ENCODE peak calls at places on chromosome 6, in four cellular contexts. B is GM12891, I is K562, N is GM12878. P is an unnamed sample.

GRCh38 chr6:164039954-164040375 is 625.4 kb downstream of the QKI start:
- DNase-seq in B (no peak), N (no peak), I (peak), P (no peak)

GRCh38 chr6:85361643-85362014 is 88.3 kb upstream of the NT5E start:
- DNase-seq in B (no peak), N (no peak), I (no peak), P (no peak)

GRCh38 chr6:137995371-137995770 is 111.8 kb downstream of the PERP start:
- DNase-seq in N (no peak), B (no peak), I (no peak), P (no peak)

GRCh38 chr6:133241088-133241900 is at the start of gene EYA4:
- DNase-seq in I (no peak), B (no peak), N (no peak), P (no peak)

GRCh38 chr6:145813285-145814034 is 1.1 kb downstream of the FBXO30 start:
- DNase-seq in N (no peak), I (no peak), B (no peak), P (peak)

GRCh38 chr6:26223677-26224546 is 136.7 kb downstream of the HFE start:
- DNase-seq in I (no peak), N (peak), B (no peak), P (no peak)

GRCh38 chr6:143060806-143061596 is at the start of gene AIG1:
- DNase-seq in I (peak), N (no peak), B (no peak), P (peak)

GRCh38 chr6:170464524-170464979 is 88.6 kb downstream of the PSMB1 start:
- DNase-seq in B (no peak), I (no peak), N (peak), P (no peak)

GRCh38 chr6:87297115-87297514 is 25.3 kb upstream of the SMIM8 start:
- DNase-seq in N (no peak), I (no peak), B (no peak), P (no peak)

GRCh38 chr6:168535711-168536110 is 94.7 kb downstream of the SMOC2 start:
- DNase-seq in I (no peak), B (no peak), N (no peak), P (no peak)

GRCh38 chr6:84825461-84825860 is 61.1 kb upstream of the TBX18 start:
- DNase-seq in N (no peak), I (no peak), B (no peak), P (no peak)

GRCh38 chr6:128710305-128710704 is 172.6 kb upstream of the LAMA2 start:
- DNase-seq in B (no peak), N (no peak), I (no peak), P (no peak)

GRCh38 chr6:39543117-39543516 is 182.1 kb downstream of the KIF6 start:
- DNase-seq in I (no peak), N (no peak), B (no peak), P (no peak)
- TF ChIP-seq POLR2AphosphoS5 in I (no peak), N (no peak), B (no peak), P (no peak)

GRCh38 chr6:54493138-54493537 is 184.9 kb downstream of the TINAG start:
- DNase-seq in I (no peak), B (no peak), N (no peak), P (no peak)
- TF ChIP-seq SPI1 in I (no peak), B (no peak), N (no peak), P (no peak)

GRCh38 chr6:32175711-32176475 is at the start of gene AGPAT1:
- DNase-seq in N (peak), I (peak), B (peak), P (no peak)

GRCh38 chr6:32177788-32178546 is at the start of gene RNF5:
- DNase-seq in N (peak), I (peak), B (peak), P (peak)

GRCh38 chr6:32178547-32179440 is 589 bp downstream of the RNF5 start:
- DNase-seq in N (no peak), I (peak), B (no peak), P (no peak)

GRCh38 chr6:32176476-32177181 is 745 bp upstream of the AGPAT1 start:
- DNase-seq in B (no peak), N (no peak), I (no peak), P (no peak)

GRCh38 chr6:32177182-32177787 is 920 bp upstream of the RNF5 start:
- DNase-seq in B (no peak), N (no peak), I (peak), P (no peak)
- TF ChIP-seq POLR2AphosphoS5 in B (peak), N (peak), I (no peak), P (no peak)

DNA sequence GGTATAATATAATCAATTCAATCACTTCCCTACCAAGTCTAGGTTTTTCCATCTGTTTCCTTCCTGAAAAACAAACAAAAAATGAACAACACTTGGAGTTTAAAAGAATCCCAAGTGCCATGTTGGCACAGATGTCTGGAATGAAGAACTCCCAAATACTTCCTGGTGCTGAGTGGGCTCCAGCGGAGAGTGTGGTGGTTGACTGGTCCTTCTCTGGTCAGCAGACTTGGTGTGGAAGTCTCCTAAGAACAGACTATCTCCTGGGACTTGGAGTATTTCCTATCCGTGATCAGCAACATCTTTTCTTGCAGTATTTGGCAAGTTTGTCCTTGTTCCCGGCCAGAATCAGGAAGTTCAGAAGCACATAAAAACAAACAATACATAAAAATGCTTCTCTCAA is 154.2 kb downstream of the MTFR2 start:
- DNase-seq in N (no peak), I (no peak), B (no peak), P (no peak)
- TF ChIP-seq SPI1 in N (no peak), I (no peak), B (no peak), P (no peak)

GRCh38 chr6:107847844-107848802 is 24.0 kb upstream of the SCML4 start:
- DNase-seq in N (no peak), B (peak), I (peak), P (peak)
- TF ChIP-seq POLR2AphosphoS5 in N (no peak), B (no peak), I (no peak), P (no peak)

DNA sequence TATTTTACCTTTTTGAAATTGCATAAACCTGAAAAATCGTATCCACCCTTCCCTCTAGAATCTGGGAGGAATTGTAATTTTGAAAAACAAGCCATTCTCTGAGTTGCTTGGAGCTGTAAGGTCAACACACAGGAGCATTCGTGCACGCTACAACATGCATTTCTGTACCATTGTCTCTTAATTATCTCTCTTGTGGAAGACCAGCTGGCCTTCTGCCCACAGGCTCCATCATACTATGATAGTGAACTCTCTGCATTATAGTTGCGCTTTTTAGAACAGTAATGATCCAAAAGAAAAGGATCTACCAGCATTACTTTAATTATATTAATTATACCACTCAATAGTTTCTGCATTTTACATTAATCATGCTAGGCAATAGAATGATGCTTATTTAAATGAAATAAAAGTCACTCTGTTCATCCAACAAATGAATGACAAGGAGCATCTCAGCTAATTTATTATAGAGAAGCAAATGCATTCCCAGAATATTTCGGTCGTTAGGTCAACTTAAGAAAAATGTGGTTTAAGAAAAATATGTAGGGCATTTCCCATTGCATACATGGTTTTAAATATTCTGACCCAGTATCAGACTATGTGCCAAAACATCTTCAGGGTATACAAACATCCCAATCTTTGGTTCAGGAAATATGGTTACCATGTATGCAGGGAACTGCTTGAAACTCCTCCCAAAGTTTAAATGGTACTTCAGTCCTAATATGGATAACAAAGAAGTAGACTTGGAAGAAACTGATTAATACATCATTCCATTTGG is 263.5 kb downstream of the TFAP2A start:
- DNase-seq in N (no peak), B (no peak), I (no peak), P (no peak)
- TF ChIP-seq SPI1 in N (no peak), B (no peak), I (no peak), P (no peak)

GRCh38 chr6:144214622-144215401 is 64.5 kb downstream of the STX11 start:
- DNase-seq in N (no peak), B (peak), I (no peak), P (peak)

GRCh38 chr6:144216668-144217218 is 66.4 kb downstream of the STX11 start:
- DNase-seq in I (peak), B (peak), N (no peak), P (no peak)

GRCh38 chr6:144215402-144215931 is 65.2 kb downstream of the STX11 start:
- DNase-seq in N (peak), B (peak), I (peak), P (peak)

GRCh38 chr6:144217264-144217663 is 66.9 kb downstream of the STX11 start:
- DNase-seq in N (no peak), B (no peak), I (no peak), P (peak)

GRCh38 chr6:144215932-144216667 is 65.8 kb downstream of the STX11 start:
- DNase-seq in I (peak), N (peak), B (peak), P (peak)
- TF ChIP-seq POLR2AphosphoS5 in I (no peak), N (peak), B (peak), P (peak)

GRCh38 chr6:3625161-3625979 is 126.1 kb downstream of the PXDC1 start:
- DNase-seq in B (no peak), I (no peak), N (no peak), P (no peak)

GRCh38 chr6:3625980-3626533 is 125.5 kb downstream of the PXDC1 start:
- DNase-seq in I (no peak), N (no peak), B (no peak), P (no peak)

GRCh38 chr6:3621411-3621810 is 130.1 kb downstream of the PXDC1 start:
- DNase-seq in I (no peak), N (no peak), B (no peak), P (no peak)

GRCh38 chr6:3624268-3625136 is 127.0 kb downstream of the PXDC1 start:
- DNase-seq in B (no peak), N (no peak), I (peak), P (no peak)

GRCh38 chr6:3623451-3624267 is 127.9 kb downstream of the PXDC1 start:
- DNase-seq in B (no peak), I (peak), N (no peak), P (no peak)
- TF ChIP-seq SPI1 in B (no peak), I (no peak), N (no peak), P (no peak)

DNA sequence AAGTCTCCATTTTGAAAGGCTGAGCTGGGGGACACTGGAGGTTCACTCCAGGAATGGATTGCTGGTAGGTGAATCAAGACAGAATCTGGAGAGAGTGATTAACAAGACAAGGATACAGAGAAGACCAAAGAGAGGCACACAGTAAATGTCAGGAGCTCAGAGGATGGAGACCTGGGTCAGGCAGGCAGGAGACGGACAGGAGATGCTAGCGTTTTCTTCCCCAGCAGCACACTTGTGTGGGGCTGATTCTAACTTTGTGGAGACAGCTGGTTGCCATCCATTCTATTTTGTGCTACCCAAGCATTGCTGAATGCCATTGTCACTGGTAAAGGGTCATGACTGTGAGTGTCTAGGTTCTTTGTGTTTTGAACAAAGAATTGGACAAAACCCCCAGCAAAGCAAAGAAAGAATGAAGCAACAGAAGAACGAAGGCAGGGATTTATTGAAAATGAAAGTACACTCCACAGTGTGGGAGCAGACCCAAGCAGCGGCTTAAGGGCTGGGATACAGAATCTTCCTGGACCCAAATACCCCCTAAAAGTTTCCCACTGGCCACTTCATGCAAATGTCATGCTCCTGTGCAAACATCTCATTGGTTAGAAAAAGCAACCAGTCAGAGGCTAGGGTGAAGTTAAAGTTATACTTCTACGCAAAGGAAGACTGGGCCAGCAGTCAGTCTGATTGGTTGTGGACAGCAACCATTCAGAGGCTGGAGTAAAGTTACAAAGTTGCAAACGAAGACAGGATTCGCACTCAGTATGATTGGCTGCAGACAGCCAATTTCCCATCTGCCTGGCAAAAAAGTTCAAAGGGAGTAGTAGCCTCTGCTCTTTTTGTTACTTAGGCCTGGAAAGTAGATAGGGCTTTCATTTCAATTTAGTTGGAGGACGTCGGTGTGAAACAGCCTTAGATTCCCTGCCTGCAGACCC is 17.5 kb downstream of the PTK7 start:
- DNase-seq in B (no peak), N (no peak), I (peak), P (no peak)
- TF ChIP-seq POLR2AphosphoS5 in B (no peak), N (no peak), I (no peak), P (no peak)

DNA sequence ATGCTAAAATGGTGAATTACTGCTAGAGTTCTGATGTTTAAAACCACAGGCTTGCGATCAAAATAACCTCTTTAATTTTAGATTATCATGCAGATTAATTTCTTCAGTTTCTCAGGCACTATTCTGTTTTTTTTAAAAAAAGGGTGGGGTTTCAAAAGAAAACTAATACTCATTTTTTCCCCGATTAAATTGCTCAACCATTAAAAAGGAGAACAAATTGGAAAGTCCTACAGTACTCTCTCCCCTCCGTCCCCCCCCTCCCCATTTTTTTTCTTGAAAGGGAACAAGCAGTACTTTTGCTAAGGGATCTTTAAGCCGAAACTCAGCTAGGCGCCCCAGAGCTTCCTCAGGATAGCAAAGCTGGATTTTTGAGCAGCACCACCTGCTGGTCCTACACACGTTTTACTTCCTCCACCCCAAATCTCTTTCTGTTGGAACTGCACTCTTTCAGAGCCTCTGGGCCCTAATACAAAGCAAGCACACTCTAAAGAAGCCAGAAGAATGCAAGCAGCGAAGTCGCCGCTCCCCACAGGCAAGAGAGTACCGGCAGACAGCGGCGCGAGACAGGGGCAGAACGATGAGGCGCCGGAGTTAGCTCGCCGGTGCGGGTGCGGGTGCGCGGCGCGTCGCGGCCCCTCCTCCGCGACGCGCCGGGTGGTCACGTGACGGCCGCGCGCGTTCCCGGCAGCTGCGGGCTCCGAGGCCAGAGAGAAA is at the start of gene RNF146:
- DNase-seq in I (peak), N (peak), B (peak), P (peak)
- TF ChIP-seq SPI1 in I (no peak), N (no peak), B (no peak), P (no peak)